ENCODE peak calls at places on chromosome 22, in six cellular contexts. One of them, this sample, is unnamed.

GRCh38 chr22:37501610-37502341 is 15.6 kb upstream of the MFNG start:
- DNase-seq in fibroblast of lung: peak; percentile 92
- DNase-seq in activated CD4-positive, alpha-beta T cell treated with anti-CD3 and anti-CD28 coated beads for 4 hours: no peak
- DNase-seq in HTR-8/SVneo: no peak
- DNase-seq in Kasumi-1: no peak
- DNase-seq in ELR: peak; percentile 77
- DNase-seq in this sample: peak; percentile 99

GRCh38 chr22:36425977-36426523 is 38.3 kb upstream of the MYH9 start:
- DNase-seq in Kasumi-1: no peak
- DNase-seq in HTR-8/SVneo: no peak
- DNase-seq in fibroblast of lung: peak; percentile 59
- DNase-seq in activated CD4-positive, alpha-beta T cell treated with anti-CD3 and anti-CD28 coated beads for 4 hours: no peak
- DNase-seq in ELR: peak; percentile 55
- DNase-seq in this sample: no peak

GRCh38 chr22:41964106-41964494 is 5.1 kb upstream of the SEPTIN3 start:
- DNase-seq in Kasumi-1: no peak
- DNase-seq in ELR: no peak
- DNase-seq in HTR-8/SVneo: no peak
- DNase-seq in fibroblast of lung: no peak
- DNase-seq in activated CD4-positive, alpha-beta T cell treated with anti-CD3 and anti-CD28 coated beads for 4 hours: no peak
- DNase-seq in this sample: no peak

GRCh38 chr22:47549741-47550340 is 787.4 kb downstream of the TBC1D22A start:
- DNase-seq in HTR-8/SVneo: no peak
- DNase-seq in Kasumi-1: no peak
- DNase-seq in fibroblast of lung: no peak
- DNase-seq in activated CD4-positive, alpha-beta T cell treated with anti-CD3 and anti-CD28 coated beads for 4 hours: no peak
- DNase-seq in ELR: no peak
- DNase-seq in this sample: no peak

GRCh38 chr22:31947296-31947695 is 3.0 kb downstream of the YWHAH start:
- DNase-seq in HTR-8/SVneo: no peak
- DNase-seq in activated CD4-positive, alpha-beta T cell treated with anti-CD3 and anti-CD28 coated beads for 4 hours: peak; percentile 43
- DNase-seq in ELR: no peak
- DNase-seq in Kasumi-1: peak; percentile 65
- DNase-seq in fibroblast of lung: no peak
- DNase-seq in this sample: peak; percentile 45

GRCh38 chr22:26983311-26983710 is 325.9 kb downstream of the MIAT start:
- DNase-seq in Kasumi-1: no peak
- DNase-seq in ELR: no peak
- DNase-seq in activated CD4-positive, alpha-beta T cell treated with anti-CD3 and anti-CD28 coated beads for 4 hours: no peak
- DNase-seq in HTR-8/SVneo: no peak
- DNase-seq in fibroblast of lung: no peak
- DNase-seq in this sample: peak; percentile 84

GRCh38 chr22:21818487-21819182 is 48.8 kb downstream of the MAPK1 start:
- DNase-seq in HTR-8/SVneo: no peak
- DNase-seq in fibroblast of lung: no peak
- DNase-seq in Kasumi-1: no peak
- DNase-seq in activated CD4-positive, alpha-beta T cell treated with anti-CD3 and anti-CD28 coated beads for 4 hours: no peak
- DNase-seq in ELR: no peak
- DNase-seq in this sample: no peak

GRCh38 chr22:46637711-46638600 is 17.8 kb downstream of the GRAMD4 start:
- DNase-seq in activated CD4-positive, alpha-beta T cell treated with anti-CD3 and anti-CD28 coated beads for 4 hours: no peak
- DNase-seq in ELR: no peak
- DNase-seq in fibroblast of lung: no peak
- DNase-seq in HTR-8/SVneo: no peak
- DNase-seq in Kasumi-1: no peak
- DNase-seq in this sample: no peak

GRCh38 chr22:37740455-37741311 is 43.8 kb downstream of the TRIOBP start:
- DNase-seq in ELR: no peak
- DNase-seq in fibroblast of lung: no peak
- DNase-seq in activated CD4-positive, alpha-beta T cell treated with anti-CD3 and anti-CD28 coated beads for 4 hours: no peak
- DNase-seq in HTR-8/SVneo: no peak
- DNase-seq in Kasumi-1: no peak
- DNase-seq in this sample: no peak

GRCh38 chr22:30210235-30210831 is 36.2 kb downstream of the LIF start:
- DNase-seq in HTR-8/SVneo: peak; percentile 41
- DNase-seq in activated CD4-positive, alpha-beta T cell treated with anti-CD3 and anti-CD28 coated beads for 4 hours: no peak
- DNase-seq in fibroblast of lung: peak; percentile 47
- DNase-seq in ELR: peak; percentile 98
- DNase-seq in Kasumi-1: no peak
- DNase-seq in this sample: no peak

GRCh38 chr22:47197735-47198500 is 435.5 kb downstream of the TBC1D22A start:
- DNase-seq in activated CD4-positive, alpha-beta T cell treated with anti-CD3 and anti-CD28 coated beads for 4 hours: no peak
- DNase-seq in ELR: no peak
- DNase-seq in HTR-8/SVneo: no peak
- DNase-seq in Kasumi-1: no peak
- DNase-seq in fibroblast of lung: no peak
- DNase-seq in this sample: no peak

GRCh38 chr22:29394931-29395581 is 6.7 kb upstream of the AP1B1 start:
- DNase-seq in fibroblast of lung: peak; percentile 75
- DNase-seq in Kasumi-1: peak; percentile 86
- DNase-seq in HTR-8/SVneo: peak; percentile 64
- DNase-seq in activated CD4-positive, alpha-beta T cell treated with anti-CD3 and anti-CD28 coated beads for 4 hours: peak; percentile 69
- DNase-seq in ELR: peak; percentile 81
- DNase-seq in this sample: peak; percentile 69

GRCh38 chr22:24968066-24968561 is 15.6 kb downstream of the KIAA1671 start:
- DNase-seq in fibroblast of lung: no peak
- DNase-seq in activated CD4-positive, alpha-beta T cell treated with anti-CD3 and anti-CD28 coated beads for 4 hours: no peak
- DNase-seq in ELR: no peak
- DNase-seq in Kasumi-1: no peak
- DNase-seq in HTR-8/SVneo: no peak
- DNase-seq in this sample: peak; percentile 36

GRCh38 chr22:22035203-22035602 is 52.6 kb upstream of the TOP3B start:
- DNase-seq in HTR-8/SVneo: no peak
- DNase-seq in fibroblast of lung: no peak
- DNase-seq in ELR: no peak
- DNase-seq in Kasumi-1: no peak
- DNase-seq in activated CD4-positive, alpha-beta T cell treated with anti-CD3 and anti-CD28 coated beads for 4 hours: no peak
- DNase-seq in this sample: no peak

GRCh38 chr22:20208713-20209310 is 58.0 kb upstream of the CCDC188 start:
- DNase-seq in ELR: no peak
- DNase-seq in fibroblast of lung: no peak
- DNase-seq in Kasumi-1: no peak
- DNase-seq in HTR-8/SVneo: no peak
- DNase-seq in activated CD4-positive, alpha-beta T cell treated with anti-CD3 and anti-CD28 coated beads for 4 hours: no peak
- DNase-seq in this sample: no peak

GRCh38 chr22:45302047-45302446 is 7.7 kb upstream of the FAM118A start:
- DNase-seq in Kasumi-1: no peak
- DNase-seq in ELR: peak; percentile 78
- DNase-seq in fibroblast of lung: peak; percentile 81
- DNase-seq in HTR-8/SVneo: no peak
- DNase-seq in activated CD4-positive, alpha-beta T cell treated with anti-CD3 and anti-CD28 coated beads for 4 hours: no peak
- DNase-seq in this sample: no peak

GRCh38 chr22:19556963-19557545 is 32.8 kb upstream of the CLDN5 start:
- DNase-seq in fibroblast of lung: no peak
- DNase-seq in activated CD4-positive, alpha-beta T cell treated with anti-CD3 and anti-CD28 coated beads for 4 hours: no peak
- DNase-seq in ELR: no peak
- DNase-seq in HTR-8/SVneo: no peak
- DNase-seq in Kasumi-1: no peak
- DNase-seq in this sample: no peak

GRCh38 chr22:42169055-42169469 is 38.5 kb upstream of the CYP2D6 start:
- DNase-seq in ELR: peak; percentile 76
- DNase-seq in activated CD4-positive, alpha-beta T cell treated with anti-CD3 and anti-CD28 coated beads for 4 hours: peak; percentile 72
- DNase-seq in Kasumi-1: peak; percentile 74
- DNase-seq in HTR-8/SVneo: peak; percentile 84
- DNase-seq in fibroblast of lung: peak; percentile 80
- DNase-seq in this sample: peak; percentile 72

GRCh38 chr22:23773247-23774113 is 831 bp downstream of the MMP11 start:
- DNase-seq in Kasumi-1: no peak
- DNase-seq in HTR-8/SVneo: no peak
- DNase-seq in ELR: no peak
- DNase-seq in fibroblast of lung: no peak
- DNase-seq in activated CD4-positive, alpha-beta T cell treated with anti-CD3 and anti-CD28 coated beads for 4 hours: no peak
- DNase-seq in this sample: no peak

GRCh38 chr22:42937164-42937854 is 77.6 kb downstream of the PACSIN2 start:
- DNase-seq in HTR-8/SVneo: peak; percentile 50
- DNase-seq in ELR: peak; percentile 89
- DNase-seq in activated CD4-positive, alpha-beta T cell treated with anti-CD3 and anti-CD28 coated beads for 4 hours: peak; percentile 7
- DNase-seq in Kasumi-1: peak; percentile 83
- DNase-seq in fibroblast of lung: peak; percentile 72
- DNase-seq in this sample: peak; percentile 79

GRCh38 chr22:29022101-29022817 is 39.4 kb downstream of the C22orf31 start:
- DNase-seq in activated CD4-positive, alpha-beta T cell treated with anti-CD3 and anti-CD28 coated beads for 4 hours: no peak
- DNase-seq in Kasumi-1: no peak
- DNase-seq in fibroblast of lung: no peak
- DNase-seq in ELR: no peak
- DNase-seq in HTR-8/SVneo: no peak
- DNase-seq in this sample: peak; percentile 81

GRCh38 chr22:48961705-48962104 is 866.0 kb downstream of the BRD1 start:
- DNase-seq in HTR-8/SVneo: no peak
- DNase-seq in ELR: no peak
- DNase-seq in fibroblast of lung: no peak
- DNase-seq in Kasumi-1: no peak
- DNase-seq in activated CD4-positive, alpha-beta T cell treated with anti-CD3 and anti-CD28 coated beads for 4 hours: no peak
- DNase-seq in this sample: no peak

GRCh38 chr22:19855504-19856409 is 1.1 kb upstream of the GNB1L start:
- DNase-seq in fibroblast of lung: peak; percentile 41
- DNase-seq in Kasumi-1: peak; percentile 84
- DNase-seq in ELR: peak; percentile 81
- DNase-seq in HTR-8/SVneo: no peak
- DNase-seq in activated CD4-positive, alpha-beta T cell treated with anti-CD3 and anti-CD28 coated beads for 4 hours: peak; percentile 50
- DNase-seq in this sample: peak; percentile 40

GRCh38 chr22:29308791-29309262 is 2.4 kb downstream of the GAS2L1 start:
- DNase-seq in Kasumi-1: peak; percentile 38
- DNase-seq in ELR: peak; percentile 92
- DNase-seq in HTR-8/SVneo: no peak
- DNase-seq in activated CD4-positive, alpha-beta T cell treated with anti-CD3 and anti-CD28 coated beads for 4 hours: no peak
- DNase-seq in fibroblast of lung: peak; percentile 39
- DNase-seq in this sample: peak; percentile 23

GRCh38 chr22:17366830-17367229 is 2.4 kb upstream of the CECR2 start:
- DNase-seq in activated CD4-positive, alpha-beta T cell treated with anti-CD3 and anti-CD28 coated beads for 4 hours: peak; percentile 6
- DNase-seq in HTR-8/SVneo: no peak
- DNase-seq in fibroblast of lung: peak; percentile 50
- DNase-seq in Kasumi-1: peak; percentile 35
- DNase-seq in ELR: peak; percentile 2
- DNase-seq in this sample: no peak

GRCh38 chr22:20429254-20430100 is 8.1 kb downstream of the SCARF2 start:
- DNase-seq in fibroblast of lung: no peak
- DNase-seq in ELR: no peak
- DNase-seq in HTR-8/SVneo: no peak
- DNase-seq in Kasumi-1: peak; percentile 46
- DNase-seq in activated CD4-positive, alpha-beta T cell treated with anti-CD3 and anti-CD28 coated beads for 4 hours: peak; percentile 80
- DNase-seq in this sample: no peak

GRCh38 chr22:46007848-46008261 is 30.9 kb upstream of the WNT7B start:
- DNase-seq in fibroblast of lung: peak; percentile 90
- DNase-seq in activated CD4-positive, alpha-beta T cell treated with anti-CD3 and anti-CD28 coated beads for 4 hours: no peak
- DNase-seq in ELR: peak; percentile 95
- DNase-seq in Kasumi-1: no peak
- DNase-seq in HTR-8/SVneo: no peak
- DNase-seq in this sample: peak; percentile 88